ENCODE peak calls at places on chromosomes 4 and X, in five cellular contexts. D, Z, H, S and C are unnamed samples. For H3K4me1, the result is how much of the 10 kb centered on the place peaks cover.

GRCh38 chrX:15497865-15498264 is 2.7 kb upstream of the BMX start:
- DNase-seq in D (no peak), Z (peak), H (peak), S (no peak), C (peak)

GRCh38 chrX:13007519-13008188 is 32.7 kb downstream of the TMSB4X start:
- DNase-seq in Z (no peak), D (no peak), S (no peak), H (no peak), C (no peak)

GRCh38 chr4:4395849-4396627 is 9.1 kb downstream of the NSG1 start:
- DNase-seq in S (no peak), D (no peak), H (peak), Z (no peak), C (no peak)

GRCh38 chrX:46770006-46770816 is 11.3 kb upstream of the SLC9A7 start:
- DNase-seq in H (no peak), Z (no peak), D (no peak), S (no peak), C (no peak)

GRCh38 chrX:133005038-133005437 is 46.6 kb upstream of the HS6ST2 start:
- DNase-seq in H (peak), S (no peak), Z (no peak), D (no peak), C (peak)

GRCh38 chr4:152936446-152937279 is 540 bp downstream of the FHDC1 start:
- DNase-seq in Z (peak), H (peak), D (no peak), S (peak), C (peak)

GRCh38 chr4:147550626-147551250 is 66.5 kb upstream of the TMEM184C start:
- DNase-seq in H (no peak), D (peak), S (no peak), Z (no peak), C (no peak)

GRCh38 chr4:148225639-148226038 is 216.6 kb downstream of the NR3C2 start:
- DNase-seq in H (no peak), Z (no peak), D (no peak), S (no peak), C (no peak)

GRCh38 chr4:25290490-25291067 is 22.0 kb upstream of the ZCCHC4 start:
- DNase-seq in S (no peak), D (no peak), Z (no peak), H (no peak), C (no peak)

GRCh38 chrX:104118765-104119164 is 6.4 kb downstream of the ZCCHC18 start:
- DNase-seq in D (no peak), H (no peak), S (no peak), Z (no peak), C (no peak)

GRCh38 chr4:20512053-20512810 is 188.0 kb upstream of the PACRGL start:
- DNase-seq in S (no peak), D (no peak), H (no peak), Z (no peak), C (no peak)

GRCh38 chr4:141102367-141102766 is 30.9 kb downstream of the RNF150 start:
- DNase-seq in S (no peak), D (no peak), Z (peak), H (peak), C (no peak)

GRCh38 chr4:183906736-183907651 is 1.9 kb downstream of the STOX2 start:
- DNase-seq in H (peak), S (peak), Z (no peak), D (no peak), C (no peak)

GRCh38 chr4:148445071-148445902 is 3.1 kb upstream of the NR3C2 start:
- DNase-seq in Z (no peak), S (peak), H (peak), D (peak), C (peak)

GRCh38 chrX:118990512-118991227 is 16.3 kb downstream of the LONRF3 start:
- DNase-seq in H (no peak), S (no peak), D (no peak), Z (no peak), C (no peak)

GRCh38 chr4:5165419-5166369 is 114.4 kb downstream of the STK32B start:
- DNase-seq in D (no peak), S (no peak), Z (no peak), H (no peak), C (no peak)

GRCh38 chr4:84750260-84750955 is 167.5 kb downstream of the CDS1 start:
- DNase-seq in S (no peak), D (no peak), Z (peak), H (peak), C (peak)

GRCh38 chr4:2352171-2352570 is 66.3 kb downstream of the ZFYVE28 start:
- DNase-seq in Z (no peak), H (no peak), S (no peak), D (peak), C (no peak)

GRCh38 chr4:108155373-108155772 is 13.4 kb downstream of the LEF1 start:
- DNase-seq in Z (no peak), D (no peak), H (no peak), S (no peak), C (no peak)

GRCh38 chr4:53055716-53056413 is 193.7 kb downstream of the RASL11B start:
- DNase-seq in Z (no peak), H (no peak), D (no peak), S (no peak), C (no peak)

GRCh38 chrX:11881485-11882170 is 123.6 kb downstream of the MSL3 start:
- DNase-seq in H (no peak), Z (peak), S (no peak), D (no peak), C (no peak)

GRCh38 chr4:87758278-87758677 is 41.1 kb upstream of the IBSP start:
- DNase-seq in D (no peak), H (no peak), Z (no peak), S (no peak), C (no peak)

GRCh38 chr4:39205000-39205399 is 22.7 kb downstream of the WDR19 start:
- DNase-seq in Z (no peak), H (peak), D (no peak), S (no peak), C (no peak)

GRCh38 chr4:110518889-110519490 is 43.0 kb downstream of the ENPEP start:
- DNase-seq in D (no peak), S (no peak), H (peak), Z (peak), C (peak)

GRCh38 chrX:153931151-153931550 is 3.7 kb downstream of the NAA10 start:
- DNase-seq in S (no peak), Z (no peak), H (no peak), D (no peak), C (no peak)

GRCh38 chrX:153930011-153930910 is 4.2 kb upstream of the ARHGAP4 start:
- DNase-seq in H (no peak), S (no peak), D (no peak), Z (no peak), C (no peak)

GRCh38 chrX:153927936-153928760 is 2.1 kb upstream of the ARHGAP4 start:
- DNase-seq in S (peak), Z (peak), D (peak), H (peak), C (peak)

GRCh38 chrX:153928846-153929245 is 2.8 kb upstream of the ARHGAP4 start:
- DNase-seq in D (no peak), Z (no peak), H (no peak), S (no peak), C (no peak)

DNA sequence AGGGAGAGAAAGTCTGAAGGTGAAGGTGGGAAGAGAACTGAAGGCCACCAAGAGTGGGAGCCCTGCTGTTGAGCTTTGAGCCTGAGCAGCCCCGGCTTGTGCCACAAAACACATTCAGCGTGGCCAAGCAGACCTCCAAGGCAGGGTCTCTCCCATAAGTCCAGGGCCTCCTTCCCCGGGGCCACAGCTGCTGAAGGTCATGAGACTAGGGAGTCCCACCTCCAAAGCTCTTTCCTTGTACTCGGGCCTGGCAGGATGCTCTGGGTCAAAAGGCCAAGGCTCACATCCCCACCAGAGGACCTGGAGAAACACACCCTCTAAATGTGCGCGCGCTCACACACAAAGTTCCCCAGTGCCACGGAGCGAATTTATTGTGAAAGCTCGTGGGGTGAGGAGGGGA is 3.5 kb upstream of the ARHGAP4 start:
- DNase-seq in Z (no peak), H (no peak), S (no peak), D (no peak), C (no peak)
- H3K4me3 ChIP-seq in Z (no peak), H (no peak), S (no peak), D (no peak), C (no peak)

DNA sequence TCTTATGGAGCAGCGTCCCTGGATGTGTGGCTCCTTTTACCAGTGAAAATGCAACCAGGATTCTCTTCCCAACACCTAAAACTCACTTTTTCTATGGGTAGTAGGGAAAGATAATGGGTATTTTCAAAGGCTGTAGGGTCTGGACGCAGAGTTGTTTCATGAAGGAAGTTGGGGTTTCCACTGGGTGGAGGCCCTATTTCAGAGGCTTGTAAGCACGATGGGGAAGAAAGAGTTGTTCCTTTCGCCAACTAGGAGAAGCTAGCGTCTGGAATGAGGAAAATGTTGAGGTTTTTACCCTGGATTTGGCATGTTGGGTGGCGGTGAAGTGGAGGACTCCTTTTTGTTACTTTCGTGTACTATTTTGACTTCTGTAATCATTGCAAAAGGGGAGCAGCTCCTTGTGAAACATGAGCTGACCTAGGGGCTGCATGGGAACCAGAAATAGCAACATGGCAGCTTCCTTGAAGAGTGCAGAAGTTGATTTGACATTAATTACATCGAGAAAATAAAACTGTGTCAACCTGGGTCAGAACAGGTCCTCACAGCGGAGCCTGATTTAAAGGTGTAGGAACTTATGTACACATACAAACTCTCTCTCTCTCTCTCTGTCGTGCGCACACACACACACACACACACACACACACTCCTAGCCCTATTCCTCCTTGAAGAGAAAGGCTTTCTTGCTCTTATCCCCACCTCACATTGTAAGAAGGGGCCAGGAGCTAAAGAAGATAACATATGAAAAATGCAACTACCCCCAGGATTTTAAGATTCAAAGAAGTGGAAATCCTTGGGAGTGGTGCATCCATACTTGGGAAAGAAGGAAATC is 19.1 kb downstream of the VSIG4 start:
- DNase-seq in D (no peak), Z (no peak), S (no peak), H (no peak), C (no peak)
- TF ChIP-seq CTCF in D (no peak), Z (no peak), S (no peak), H (no peak), C (no peak)

DNA sequence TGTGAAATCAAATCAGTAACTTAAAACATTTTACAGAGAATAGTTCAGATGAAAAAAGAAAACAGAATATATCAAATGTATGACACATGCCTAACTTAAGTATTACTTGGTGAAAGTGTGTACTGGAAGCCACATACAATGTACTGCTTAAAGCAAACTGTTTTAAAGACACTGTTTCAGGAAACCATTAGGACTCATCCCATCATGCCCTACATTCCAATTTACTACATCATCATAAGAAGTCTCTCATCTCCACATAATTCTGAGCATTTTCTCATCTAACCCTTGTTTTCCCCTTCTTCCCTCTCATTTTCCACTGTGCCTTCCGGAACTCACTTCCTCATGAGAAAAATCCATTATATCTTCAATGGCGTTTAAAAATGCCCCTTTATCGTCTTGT is 27.0 kb upstream of the FGF5 start:
- DNase-seq in H (no peak), Z (no peak), S (no peak), D (no peak), C (no peak)
- H3K4me1 ChIP-seq in H (under half), Z (under half), S (under half), D (under half), C (under half)

GRCh38 chrX:17590892-17591740 is 146.2 kb upstream of the SCML1 start:
- DNase-seq in S (peak), H (peak), Z (peak), D (peak), C (peak)
- H3K4me3 ChIP-seq in S (no peak), H (peak), Z (no peak), D (peak), C (peak)

DNA sequence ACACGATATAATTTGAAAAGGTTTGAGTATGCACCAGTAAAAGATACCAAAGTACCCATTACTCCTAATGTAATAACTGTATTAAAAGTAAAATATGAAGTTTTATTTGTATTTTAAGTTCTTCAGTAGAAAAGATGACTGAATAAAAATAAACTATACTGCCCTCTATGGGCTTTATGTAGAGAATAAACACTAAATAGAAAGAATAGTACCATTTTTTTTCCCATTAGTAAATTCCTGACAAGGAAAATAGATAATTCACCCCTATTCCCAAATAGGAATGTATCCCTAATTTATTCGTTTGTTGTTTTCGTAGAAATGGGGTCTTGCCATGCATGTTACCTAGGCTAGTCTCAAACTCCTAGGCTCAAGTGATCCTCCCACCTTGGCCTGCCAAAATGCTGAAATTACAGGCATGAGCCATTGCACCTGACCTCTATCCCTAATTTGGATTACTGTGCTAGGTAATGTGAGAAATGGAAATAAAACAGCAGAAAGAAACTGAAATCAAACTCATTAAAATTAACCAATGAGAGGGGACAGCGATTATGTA is 73.6 kb upstream of the COX18 start:
- DNase-seq in S (no peak), H (no peak), D (no peak), Z (no peak), C (peak)
- TF ChIP-seq CTCF in S (no peak), H (peak), D (no peak), Z (peak), C (peak)

GRCh38 chrX:24151513-24151912 is 2.0 kb downstream of the ZFX start:
- DNase-seq in Z (peak), D (no peak), H (no peak), S (no peak), C (no peak)
- H3K4me1 ChIP-seq in Z (half or more), D (under half), H (under half), S (under half), C (under half)

GRCh38 chr4:44716597-44716996 is 9.8 kb downstream of the GNPDA2 start:
- DNase-seq in Z (no peak), D (no peak), H (no peak), S (no peak), C (no peak)

GRCh38 chr4:44713125-44713524 is 13.2 kb downstream of the GNPDA2 start:
- DNase-seq in D (no peak), Z (no peak), S (no peak), H (no peak), C (no peak)
- H3K4me3 ChIP-seq in D (no peak), Z (no peak), S (no peak), H (no peak), C (no peak)